ENCODE peak calls at places on chromosomes 12 and 14, in five cellular contexts. R is IMR-90, F is H1, Q is mesenchymal stem cell, J is H9. M is an unnamed sample.
A peak's percentile ranks its signal among the peaks of the same experiment; 100 is the strongest.

GRCh38 chr14:21498540-21499526 is 12.3 kb downstream of the METTL3 start:
- DNase-seq in Q (peak; percentile 66), F (peak; percentile 43), J (no peak), R (peak; percentile 73), M (peak; percentile 46)

GRCh38 chr12:24901975-24902461 is 46.9 kb downstream of the BCAT1 start:
- DNase-seq in R (no peak), Q (no peak), J (peak; percentile 69), F (peak; percentile 75), M (peak; percentile 77)

GRCh38 chr12:103470664-103471063 is 25.1 kb downstream of the C12orf42 start:
- DNase-seq in J (no peak), Q (no peak), F (no peak), R (no peak), M (no peak)

GRCh38 chr14:105220699-105221597 is 27.4 kb upstream of the BTBD6 start:
- DNase-seq in F (no peak), R (no peak), Q (no peak), J (no peak), M (no peak)

GRCh38 chr14:97219356-97220017 is 422.3 kb downstream of the VRK1 start:
- DNase-seq in R (no peak), Q (no peak), F (peak; percentile 50), J (no peak), M (no peak)

GRCh38 chr14:54207075-54207474 is 189.7 kb upstream of the CDKN3 start:
- DNase-seq in Q (peak; percentile 30), J (no peak), F (no peak), R (peak; percentile 42), M (no peak)

GRCh38 chr14:96249016-96249415 is 7.0 kb upstream of the BDKRB1 start:
- DNase-seq in J (no peak), F (no peak), R (peak; percentile 93), Q (peak; percentile 93), M (no peak)

GRCh38 chr12:32365473-32366064 is 33.8 kb upstream of the FGD4 start:
- DNase-seq in Q (peak; percentile 78), J (peak; percentile 70), F (no peak), R (peak; percentile 82), M (peak; percentile 70)

GRCh38 chr12:62934799-62935674 is at the start of gene PPM1H:
- DNase-seq in R (peak; percentile 11), F (peak; percentile 94), Q (peak; percentile 60), J (peak; percentile 99), M (peak; percentile 79)

GRCh38 chr12:5806376-5807089 is 138.5 kb downstream of the ANO2 start:
- DNase-seq in R (peak; percentile 15), Q (no peak), J (no peak), F (no peak), M (no peak)

GRCh38 chr12:57149309-57149900 is 2.0 kb upstream of the LRP1-AS start:
- DNase-seq in J (no peak), Q (peak; percentile 82), F (no peak), R (peak; percentile 61), M (no peak)

GRCh38 chr12:44317651-44318126 is 481.8 kb downstream of the TMEM117 start:
- DNase-seq in Q (peak; percentile 34), R (peak; percentile 40), J (peak; percentile 64), F (peak; percentile 52), M (peak; percentile 9)

DNA sequence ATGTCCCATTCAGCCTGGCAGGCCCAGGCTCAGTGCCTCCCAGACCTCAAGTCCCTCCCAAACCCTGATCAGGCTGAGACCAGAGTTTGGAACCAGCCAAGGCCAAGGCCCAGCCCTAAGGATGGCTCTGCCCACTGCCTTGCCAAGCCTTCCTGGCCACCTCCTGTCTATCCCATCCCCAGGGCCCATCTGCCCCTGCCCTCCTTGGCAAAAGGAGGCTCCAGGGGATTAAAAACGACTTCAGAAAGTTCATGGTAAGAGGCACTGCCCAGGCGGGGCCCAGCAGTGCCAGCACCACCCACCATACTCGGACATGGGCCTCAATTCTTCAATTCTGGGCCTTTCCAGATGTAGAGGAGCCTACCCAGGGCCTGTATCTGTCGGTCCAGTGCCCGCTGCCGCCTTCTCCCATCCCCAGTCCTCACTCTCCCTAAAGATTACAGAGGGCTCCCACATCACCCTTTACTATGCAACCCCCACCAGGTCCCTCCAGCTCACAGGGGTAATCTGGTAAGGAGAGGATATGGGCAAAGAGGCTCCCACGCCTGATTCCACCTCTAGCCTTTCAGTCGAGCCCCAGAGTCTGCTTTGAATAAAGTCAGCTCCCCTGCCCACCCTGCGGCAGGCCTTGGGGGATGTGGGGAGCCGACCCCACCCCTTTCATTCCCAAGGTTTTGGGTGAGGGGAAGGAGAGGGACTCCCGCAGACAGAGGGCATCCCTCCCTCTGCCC is 933 bp downstream of the ADCY6 start:
- DNase-seq in R (no peak), Q (no peak), F (peak; percentile 64), J (no peak), M (no peak)
- H3K23ac ChIP-seq in R (peak overlapping the region; percentile 80), Q (no peak overlapping the region), F (no peak overlapping the region), J (no peak overlapping the region), M (peak overlapping the region; percentile 92)

GRCh38 chr12:106136263-106136662 is 2.5 kb downstream of the NUAK1 start:
- DNase-seq in R (peak; percentile 83), J (peak; percentile 89), F (peak; percentile 96), Q (peak; percentile 87), M (peak; percentile 96)

GRCh38 chr12:106139422-106140141 is 828 bp upstream of the NUAK1 start:
- DNase-seq in J (peak; percentile 95), R (peak; percentile 66), Q (peak; percentile 82), F (peak; percentile 89), M (peak; percentile 79)

GRCh38 chr12:106137456-106138278 is 1.1 kb downstream of the NUAK1 start:
- DNase-seq in R (peak; percentile 15), F (no peak), Q (peak; percentile 48), J (no peak), M (no peak)

GRCh38 chr12:106138646-106139421 is at the start of gene NUAK1:
- DNase-seq in Q (peak; percentile 63), F (peak; percentile 83), J (peak; percentile 79), R (peak; percentile 45), M (peak; percentile 88)

DNA sequence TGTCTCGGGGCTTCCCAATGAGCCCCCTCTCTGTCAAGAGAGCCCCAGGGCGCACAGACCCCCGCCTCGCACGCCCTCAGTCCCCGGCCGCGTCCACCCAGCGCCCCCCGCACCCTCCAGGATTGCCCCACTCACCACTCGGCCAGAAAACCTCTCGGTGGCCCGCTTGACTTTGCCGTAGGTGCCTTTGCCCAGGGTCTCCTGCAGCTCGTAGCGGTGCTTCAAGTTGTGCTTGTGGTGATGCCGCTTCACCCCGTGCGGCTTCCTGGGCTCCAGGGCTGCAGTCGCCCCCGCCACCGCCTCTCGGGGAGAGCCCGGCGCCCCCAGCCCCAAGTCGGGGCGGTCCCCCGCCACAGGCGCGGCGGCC is 492 bp downstream of the NUAK1 start:
- DNase-seq in R (no peak), F (no peak), J (no peak), Q (peak; percentile 41), M (no peak)
- H3K23ac ChIP-seq in R (peak overlapping the region; percentile 72), F (no peak overlapping the region), J (no peak overlapping the region), Q (peak overlapping the region; percentile 97), M (peak overlapping the region; percentile 26)

GRCh38 chr12:92556141-92556540 is 146.6 kb upstream of the PLEKHG7 start:
- DNase-seq in Q (no peak), J (no peak), R (no peak), F (no peak), M (no peak)

GRCh38 chr12:92558241-92558773 is 144.5 kb upstream of the PLEKHG7 start:
- DNase-seq in F (no peak), Q (no peak), R (no peak), J (no peak), M (no peak)

GRCh38 chr12:92558806-92559205 is 144.0 kb upstream of the PLEKHG7 start:
- DNase-seq in F (no peak), R (peak; percentile 50), Q (peak; percentile 26), J (no peak), M (no peak)

GRCh38 chr12:92557422-92557724 is 145.4 kb upstream of the PLEKHG7 start:
- DNase-seq in Q (no peak), R (no peak), F (no peak), J (no peak), M (no peak)

GRCh38 chr12:92556622-92557421 is 146.0 kb upstream of the PLEKHG7 start:
- DNase-seq in J (no peak), R (no peak), Q (no peak), F (no peak), M (no peak)
- H3K23ac ChIP-seq in J (no peak overlapping the region), R (no peak overlapping the region), Q (no peak overlapping the region), F (no peak overlapping the region), M (no peak overlapping the region)

GRCh38 chr14:73759183-73759713 is 45.1 kb upstream of the PNMA1 start:
- DNase-seq in Q (peak; percentile 58), R (peak; percentile 50), F (no peak), J (no peak), M (no peak)
- H3K23ac ChIP-seq in Q (no peak overlapping the region), R (peak overlapping the region; percentile 42), F (no peak overlapping the region), J (no peak overlapping the region), M (peak overlapping the region; percentile 90)

GRCh38 chr12:47733142-47733541 is 7.9 kb upstream of the ENDOU start:
- DNase-seq in J (no peak), Q (no peak), F (no peak), R (no peak), M (no peak)

GRCh38 chr12:47735649-47736048 is 10.4 kb upstream of the ENDOU start:
- DNase-seq in R (no peak), J (no peak), Q (no peak), F (no peak), M (no peak)

GRCh38 chr12:47736216-47736615 is 10.9 kb upstream of the ENDOU start:
- DNase-seq in F (no peak), J (no peak), R (no peak), Q (no peak), M (no peak)

GRCh38 chr12:47736877-47737676 is 11.8 kb upstream of the ENDOU start:
- DNase-seq in Q (peak; percentile 58), F (no peak), J (peak; percentile 36), R (peak; percentile 73), M (no peak)

GRCh38 chr12:47734725-47735480 is 9.6 kb upstream of the ENDOU start:
- DNase-seq in J (peak; percentile 66), R (no peak), Q (no peak), F (peak; percentile 63), M (no peak)
- H3K23ac ChIP-seq in J (no peak overlapping the region), R (no peak overlapping the region), Q (no peak overlapping the region), F (no peak overlapping the region), M (peak overlapping the region; percentile 49)

DNA sequence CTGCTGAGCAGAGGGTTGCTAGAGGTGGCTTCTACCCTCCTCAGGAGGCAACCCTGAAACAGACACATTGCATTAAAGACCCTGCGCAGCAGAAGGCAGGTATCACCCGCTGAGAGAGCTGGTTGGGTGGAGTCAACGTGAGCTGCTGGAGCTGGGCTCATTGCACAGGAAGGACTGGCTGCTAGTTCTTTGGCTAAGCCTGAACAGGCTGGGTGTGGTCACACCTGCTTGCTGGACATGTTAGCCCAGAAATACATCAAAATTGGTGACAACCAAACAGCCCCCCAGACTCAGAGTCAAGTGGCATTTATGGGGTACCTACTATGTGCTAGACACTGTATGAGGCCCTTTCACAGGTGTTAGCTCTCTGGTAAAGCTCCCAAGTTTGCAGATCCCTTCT is 33.8 kb upstream of the IRF2BPL start:
- DNase-seq in F (no peak), J (no peak), Q (no peak), R (no peak), M (no peak)
- H3K23ac ChIP-seq in F (no peak overlapping the region), J (no peak overlapping the region), Q (no peak overlapping the region), R (no peak overlapping the region), M (no peak overlapping the region)

GRCh38 chr14:100267990-100268389 is 29.0 kb downstream of the YY1 start:
- DNase-seq in R (no peak), Q (no peak), J (no peak), F (no peak), M (no peak)
- H3K23ac ChIP-seq in R (no peak overlapping the region), Q (no peak overlapping the region), J (no peak overlapping the region), F (no peak overlapping the region), M (no peak overlapping the region)

GRCh38 chr14:63229330-63230059 is 25.3 kb downstream of the RHOJ start:
- DNase-seq in F (no peak), R (no peak), J (no peak), Q (no peak), M (no peak)
- H3K23ac ChIP-seq in F (no peak overlapping the region), R (no peak overlapping the region), J (no peak overlapping the region), Q (no peak overlapping the region), M (no peak overlapping the region)